ENCODE peak calls at places on chromosome 1, in four cellular contexts. W is GM12864, H is mesothelial cell of epicardium, V is pancreas. P is an unnamed sample.

GRCh38 chr1:2192031-2192995 is 2.3 kb downstream of the FAAP20 start:
- DNase-seq in W (no peak), H (no peak), V (no peak), P (no peak)

GRCh38 chr1:37171651-37172050 is 137.3 kb upstream of the GRIK3 start:
- DNase-seq in W (no peak), H (no peak), V (no peak), P (no peak)

GRCh38 chr1:208781391-208782035 is 537.3 kb upstream of the PLXNA2 start:
- DNase-seq in W (no peak), H (no peak), V (no peak), P (no peak)

GRCh38 chr1:1307261-1307907 is 346 bp downstream of the ACAP3 start:
- DNase-seq in W (no peak), H (no peak), V (no peak), P (peak)

GRCh38 chr1:167227934-167228378 is 7.3 kb downstream of the POU2F1 start:
- DNase-seq in W (no peak), H (no peak), V (no peak), P (no peak)

GRCh38 chr1:96579639-96580038 is 141.9 kb upstream of the PTBP2 start:
- DNase-seq in W (no peak), H (no peak), V (no peak), P (no peak)

GRCh38 chr1:48869116-48869893 is 92.6 kb upstream of the BEND5 start:
- DNase-seq in W (no peak), H (no peak), V (no peak), P (no peak)

GRCh38 chr1:42450081-42450480 is 5.7 kb downstream of the ZMYND12 start:
- DNase-seq in W (no peak), H (no peak), V (no peak), P (no peak)

GRCh38 chr1:78250201-78250600 is 204.4 kb downstream of the GIPC2 start:
- DNase-seq in W (no peak), H (no peak), V (no peak), P (no peak)

GRCh38 chr1:30373471-30374399 is 349.6 kb downstream of the MATN1 start:
- DNase-seq in W (no peak), H (peak), V (no peak), P (no peak)

GRCh38 chr1:15304708-15305326 is 57.8 kb downstream of the FHAD1 start:
- DNase-seq in W (no peak), H (peak), V (no peak), P (peak)

DNA sequence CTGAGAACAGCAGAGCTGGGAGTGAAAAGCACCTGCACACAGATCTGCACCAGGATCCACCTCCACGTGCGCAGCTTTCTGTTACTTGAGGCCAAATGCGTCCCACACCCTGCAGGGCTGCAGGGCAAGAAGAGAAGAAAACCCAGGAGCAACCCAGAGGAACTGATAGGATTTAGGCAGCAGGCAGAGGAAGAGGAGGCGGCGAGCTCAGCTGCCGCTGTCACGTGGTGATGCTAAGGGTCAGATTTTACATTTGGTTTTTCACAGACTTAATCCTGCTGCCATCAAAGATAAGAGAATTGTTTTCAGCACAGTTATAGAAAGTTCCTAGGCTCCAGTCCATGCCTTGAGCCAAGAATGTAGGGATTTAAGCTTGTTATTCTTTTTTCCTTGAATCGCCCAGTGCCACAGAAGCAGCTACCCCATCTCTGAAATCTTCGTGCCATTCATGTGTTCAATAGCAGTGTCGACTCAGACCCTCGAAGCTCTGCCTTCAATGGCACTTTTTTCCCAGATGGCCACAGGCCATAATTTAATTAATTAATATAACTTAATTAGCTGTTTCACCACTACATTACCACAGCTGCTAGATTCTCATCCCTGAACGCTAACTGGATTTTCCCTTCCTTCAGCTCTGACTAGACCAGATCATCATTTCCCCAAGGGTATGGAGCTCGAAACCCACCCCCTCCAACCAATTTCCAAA is 36.0 kb downstream of the LDLRAP1 start:
- DNase-seq in W (no peak), H (no peak), V (no peak), P (no peak)
- TF ChIP-seq CTCF in W (no peak), H (no peak), V (no peak), P (no peak)

GRCh38 chr1:24292887-24293286 is 26.3 kb upstream of the GRHL3 start:
- DNase-seq in W (no peak), H (no peak), V (no peak), P (no peak)

GRCh38 chr1:24294228-24294672 is 24.9 kb upstream of the GRHL3 start:
- DNase-seq in W (no peak), H (no peak), V (no peak), P (no peak)

GRCh38 chr1:24295547-24295946 is 23.6 kb upstream of the GRHL3 start:
- DNase-seq in W (no peak), H (no peak), V (no peak), P (no peak)

GRCh38 chr1:24293392-24294227 is 25.5 kb upstream of the GRHL3 start:
- DNase-seq in W (no peak), H (no peak), V (no peak), P (no peak)

GRCh38 chr1:24294757-24295371 is 24.3 kb upstream of the GRHL3 start:
- DNase-seq in W (no peak), H (no peak), V (no peak), P (no peak)
- TF ChIP-seq CTCF in W (no peak), H (no peak), V (no peak), P (no peak)

GRCh38 chr1:155002479-155003226 is at the start of gene ZBTB7B:
- DNase-seq in W (no peak), H (no peak), V (no peak), P (no peak)
- TF ChIP-seq CTCF in W (no peak), H (no peak), V (no peak), P (no peak)

DNA sequence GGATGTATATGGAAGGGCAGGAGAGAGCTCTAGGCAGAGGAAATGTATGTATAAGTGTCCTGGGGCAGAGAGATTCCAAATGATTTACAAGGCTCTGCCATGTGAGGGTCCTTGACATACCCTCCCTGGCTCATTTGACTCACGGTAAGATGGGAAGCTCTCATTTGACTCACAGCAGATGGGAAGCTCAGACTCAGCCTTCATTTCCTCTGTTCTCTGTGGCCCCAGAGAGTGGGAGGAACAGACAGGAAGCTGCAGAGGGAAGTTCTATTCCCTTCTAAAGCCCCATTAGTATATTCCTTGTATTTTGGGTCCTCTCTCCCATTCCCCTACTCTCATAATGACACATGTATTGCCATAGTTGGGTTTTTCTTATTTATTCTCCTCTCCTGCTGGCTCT is 44.9 kb downstream of the FOXD2 start:
- DNase-seq in W (no peak), H (no peak), V (no peak), P (no peak)
- TF ChIP-seq CTCF in W (no peak), H (no peak), V (no peak), P (no peak)

GRCh38 chr1:206979379-206980043 is 9.3 kb upstream of the FCAMR start:
- DNase-seq in W (no peak), H (no peak), V (no peak), P (no peak)
- TF ChIP-seq CTCF in W (peak), H (no peak), V (peak), P (peak)

DNA sequence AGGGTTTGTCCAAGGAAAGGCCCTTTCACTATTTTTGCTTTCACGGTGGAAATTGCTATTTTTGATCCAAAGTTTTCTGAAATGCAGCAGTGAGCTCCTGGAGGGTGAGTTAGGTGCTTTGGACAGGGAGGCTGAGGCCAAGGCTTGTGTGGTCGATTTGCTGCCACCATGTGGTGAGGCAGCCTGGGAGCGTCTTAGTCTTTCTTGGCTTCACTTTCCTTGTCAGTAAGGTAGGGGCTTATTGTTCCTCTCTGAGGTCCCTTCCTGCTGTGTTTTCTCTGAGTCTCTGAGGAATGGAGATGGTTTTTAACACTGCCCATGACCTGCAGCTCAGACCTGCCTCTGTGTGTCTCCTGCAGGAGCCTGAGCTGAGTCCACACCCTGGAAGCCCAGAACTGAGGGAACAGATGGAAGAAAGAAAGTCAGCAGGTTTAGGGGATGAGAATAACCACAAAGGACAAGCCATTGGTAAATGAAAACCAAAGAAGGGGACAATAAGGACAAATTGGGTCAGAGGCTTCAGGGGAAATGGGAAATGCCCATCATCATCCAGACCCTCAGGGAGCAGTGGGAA is 20.1 kb upstream of the S100A10 start:
- DNase-seq in W (no peak), H (no peak), V (no peak), P (no peak)
- TF ChIP-seq CTCF in W (peak), H (no peak), V (peak), P (peak)

DNA sequence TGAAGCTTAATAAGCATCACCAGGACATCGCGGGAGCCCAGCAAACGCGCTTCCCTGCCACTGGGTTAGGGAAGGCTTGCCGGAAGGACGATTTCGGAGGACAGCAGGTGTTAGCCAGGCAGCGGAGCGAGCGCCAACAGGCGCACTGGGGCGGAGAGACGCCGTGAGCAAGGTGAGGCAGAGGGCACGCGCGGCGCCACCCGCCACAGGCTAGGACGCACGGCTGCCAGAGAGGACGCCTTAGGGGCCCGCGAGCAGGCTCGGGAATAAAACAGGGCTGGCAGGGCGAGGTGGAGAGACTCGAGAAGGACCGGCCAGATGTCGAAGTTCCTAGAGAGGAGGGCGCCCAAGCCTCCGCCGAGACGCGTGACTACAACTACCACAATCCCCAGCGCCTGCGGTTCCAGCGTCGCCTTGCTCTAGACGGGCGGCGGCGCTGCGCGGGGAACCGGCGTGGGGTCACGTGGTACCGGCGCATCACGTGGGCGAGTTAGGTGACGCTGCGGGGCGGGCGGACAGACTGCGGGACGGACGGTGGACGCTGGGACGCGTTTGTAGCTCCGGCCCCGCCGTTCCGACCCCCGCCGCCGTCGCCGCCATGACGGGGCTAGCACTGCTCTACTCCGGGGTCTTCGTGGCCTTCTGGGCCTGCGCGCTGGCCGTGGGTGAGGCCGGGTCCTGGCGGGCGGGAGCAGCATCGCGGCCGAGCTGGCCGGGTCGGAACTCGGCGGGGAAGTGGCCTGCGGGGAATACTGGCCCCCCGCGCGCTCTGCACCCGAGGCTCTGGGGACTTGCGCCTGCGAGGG is at the start of gene ATP6V0B:
- DNase-seq in W (peak), H (peak), V (peak), P (peak)
- TF ChIP-seq CTCF in W (peak), H (no peak), V (no peak), P (peak)

DNA sequence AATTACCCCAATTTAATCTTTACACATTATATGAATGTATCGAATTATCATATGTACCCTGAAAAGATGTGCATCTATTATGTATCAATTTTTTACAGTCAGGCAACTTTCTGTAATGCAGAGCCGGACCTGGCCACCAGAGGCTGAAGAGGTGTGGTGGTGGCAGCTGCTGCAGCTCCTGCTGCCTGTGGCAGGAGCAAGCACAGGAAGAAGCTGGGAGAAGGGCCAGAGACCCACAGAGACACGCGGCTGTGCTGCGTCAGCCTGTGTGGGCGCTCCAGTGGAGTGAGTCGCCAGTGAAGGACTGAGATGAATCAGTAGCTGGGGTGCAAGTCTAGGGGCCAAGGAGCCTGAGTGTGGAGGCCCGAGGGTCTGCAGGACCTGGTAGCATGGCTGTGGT is 74.3 kb upstream of the COG2 start:
- DNase-seq in W (no peak), H (no peak), V (peak), P (no peak)
- TF ChIP-seq CTCF in W (peak), H (no peak), V (no peak), P (peak)

GRCh38 chr1:117812868-117813511 is 116.4 kb downstream of the GDAP2 start:
- DNase-seq in W (no peak), H (no peak), V (no peak), P (no peak)

GRCh38 chr1:117810553-117810952 is 118.9 kb downstream of the GDAP2 start:
- DNase-seq in W (no peak), H (no peak), V (no peak), P (no peak)

GRCh38 chr1:117815105-117815812 is 114.2 kb downstream of the GDAP2 start:
- DNase-seq in W (no peak), H (no peak), V (no peak), P (no peak)

GRCh38 chr1:117809764-117810163 is 119.7 kb downstream of the GDAP2 start:
- DNase-seq in W (no peak), H (no peak), V (no peak), P (no peak)
- TF ChIP-seq CTCF in W (no peak), H (no peak), V (no peak), P (no peak)

DNA sequence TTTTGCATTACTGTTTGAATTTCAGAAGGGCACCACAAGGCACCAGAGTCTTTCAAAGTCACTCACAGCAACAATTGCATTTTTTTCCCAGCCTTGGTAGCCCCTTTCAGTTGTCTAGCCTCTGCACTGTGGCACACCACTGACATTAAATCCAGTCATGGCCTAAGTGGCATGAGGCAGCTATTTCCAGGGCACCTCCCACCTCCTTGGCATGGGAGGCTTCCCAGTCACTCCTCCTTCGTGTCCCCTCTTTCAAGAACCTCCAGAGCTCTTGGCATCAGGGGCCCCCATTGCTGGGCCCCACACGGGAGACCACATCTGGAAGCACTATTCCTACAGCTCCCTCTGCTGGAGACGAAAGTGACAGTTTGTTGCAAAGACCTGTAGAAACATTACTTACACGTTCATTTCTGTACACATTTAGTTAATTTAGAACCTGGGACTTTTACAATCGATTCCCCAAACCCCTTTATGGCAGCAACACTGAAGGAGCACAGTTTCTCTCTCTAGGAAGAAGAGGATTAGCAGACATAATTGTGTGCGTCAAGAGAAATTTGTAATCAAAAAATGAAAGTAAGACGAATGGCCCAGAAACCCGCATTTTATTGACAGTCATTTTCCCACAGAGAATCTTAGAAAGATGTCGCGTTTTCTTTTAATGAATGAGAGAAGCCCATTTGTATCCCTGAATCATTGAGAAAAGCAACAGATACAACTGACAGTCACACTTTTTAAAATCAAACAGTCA is 5.7 kb upstream of the CHD5 start:
- DNase-seq in W (no peak), H (no peak), V (no peak), P (no peak)
- TF ChIP-seq CTCF in W (peak), H (peak), V (no peak), P (peak)